ENCODE peak calls at places on chromosomes 7 and 10, in seven cellular contexts. W is stimulated activated naive CD8-positive, alpha-beta T cell treated with anti-CD3 and anti-CD28 coated beads, Interleukin-15, Interleukin-2, amounts not matched to agents 100 U/mL and 50 U/mL, for 24 hours; Q is ureter; T is CD8-positive, alpha-beta T cell; N is RPMI8226; I is SW 1271; C is NCI-H2107. M is an unnamed sample.

GRCh38 chr7:85887133-85887532 is 700.3 kb upstream of the SEMA3D start:
- DNase-seq in T (no peak), C (no peak), N (no peak), W (no peak), Q (no peak), I (no peak), M (no peak)

GRCh38 chr7:106858618-106859532 is 6.2 kb upstream of the PIK3CG start:
- DNase-seq in N (peak), C (no peak), W (no peak), Q (peak), I (no peak), T (no peak), M (no peak)

GRCh38 chr10:92594194-92594593 is 1.3 kb downstream of the KIF11 start:
- DNase-seq in T (no peak), W (no peak), N (peak), I (no peak), C (no peak), Q (no peak), M (no peak)

GRCh38 chr7:32891046-32891799 is at the start of gene KBTBD2:
- DNase-seq in I (peak), N (peak), T (peak), W (peak), Q (peak), C (peak), M (peak)

GRCh38 chr10:48935141-48935540 is 4.5 kb downstream of the LRRC18 start:
- DNase-seq in N (no peak), T (no peak), I (no peak), Q (no peak), C (no peak), W (no peak), M (no peak)

GRCh38 chr10:29386347-29386999 is 97.6 kb downstream of the LYZL1 start:
- DNase-seq in W (peak), N (peak), T (no peak), Q (no peak), C (no peak), I (no peak), M (no peak)

GRCh38 chr10:49282879-49283321 is 16.1 kb upstream of the C10orf71 start:
- DNase-seq in T (no peak), Q (no peak), I (no peak), W (no peak), N (no peak), C (no peak), M (no peak)

GRCh38 chr7:84113286-84113685 is 81.3 kb downstream of the SEMA3A start:
- DNase-seq in C (no peak), N (no peak), I (no peak), W (no peak), Q (no peak), T (no peak), M (no peak)

GRCh38 chr7:98352621-98353020 is 48.3 kb downstream of the BAIAP2L1 start:
- DNase-seq in C (no peak), T (no peak), Q (no peak), W (no peak), I (no peak), N (no peak), M (no peak)

GRCh38 chr10:119453313-119453712 is 89.2 kb downstream of the RGS10 start:
- DNase-seq in W (no peak), T (no peak), Q (no peak), N (no peak), C (no peak), I (no peak), M (no peak)